ENCODE peak calls at places on chromosomes 12 and 14, in six cellular contexts. Z, U, W, V, P and M are unnamed samples.

GRCh38 chr14:54348001-54348611 is 48.7 kb upstream of the CDKN3 start:
- DNase-seq in Z (no peak), U (no peak), W (no peak), V (peak; percentile 75), P (peak; percentile 46), M (peak; percentile 65)

GRCh38 chr12:125181107-125181506 is 115.9 kb downstream of the AACS start:
- DNase-seq in Z (no peak), U (no peak), W (no peak), V (no peak), P (no peak), M (no peak)

GRCh38 chr12:108806921-108807320 is 50.5 kb downstream of the SSH1 start:
- DNase-seq in Z (no peak), U (no peak), W (no peak), V (no peak), P (no peak), M (peak; percentile 32)

GRCh38 chr12:6295187-6295811 is 15.2 kb upstream of the PLEKHG6 start:
- DNase-seq in Z (no peak), U (no peak), W (no peak), V (no peak), P (peak; percentile 54), M (peak; percentile 81)

GRCh38 chr12:112532106-112532505 is 113.4 kb downstream of the PTPN11 start:
- DNase-seq in Z (no peak), U (no peak), W (no peak), V (no peak), P (no peak), M (no peak)

GRCh38 chr12:13079440-13079906 is 24.0 kb downstream of the GSG1 start:
- DNase-seq in Z (no peak), U (no peak), W (no peak), V (no peak), P (no peak), M (no peak)

GRCh38 chr12:85632390-85632789 is 203.8 kb downstream of the RASSF9 start:
- DNase-seq in Z (no peak), U (no peak), W (no peak), V (no peak), P (no peak), M (peak; percentile 17)

GRCh38 chr12:19951664-19952063 is 416.7 kb upstream of the PDE3A start:
- DNase-seq in Z (no peak), U (no peak), W (no peak), V (no peak), P (no peak), M (no peak)

GRCh38 chr12:52390739-52391617 is 5.5 kb upstream of the KRT84 start:
- DNase-seq in Z (no peak), U (no peak), W (no peak), V (no peak), P (peak; percentile 47), M (peak; percentile 54)

GRCh38 chr12:79296871-79297270 is 393.9 kb downstream of the PAWR start:
- DNase-seq in Z (no peak), U (no peak), W (no peak), V (no peak), P (no peak), M (no peak)

GRCh38 chr14:23094666-23095195 is at the start of gene ACIN1:
- DNase-seq in Z (no peak), U (no peak), W (peak; percentile 77), V (no peak), P (no peak), M (peak; percentile 90)

GRCh38 chr12:72444566-72444965 is 172.4 kb downstream of the TRHDE start:
- DNase-seq in Z (no peak), U (no peak), W (no peak), V (no peak), P (no peak), M (no peak)

GRCh38 chr14:56474419-56475022 is 105.1 kb upstream of the TMEM260 start:
- DNase-seq in Z (no peak), U (no peak), W (no peak), V (peak; percentile 63), P (peak; percentile 48), M (peak; percentile 51)

GRCh38 chr12:1559729-1560128 is 34.7 kb downstream of the FBXL14 start:
- DNase-seq in Z (no peak), U (no peak), W (no peak), V (peak; percentile 79), P (no peak), M (no peak)

GRCh38 chr14:97713023-97713422 is 915.8 kb downstream of the VRK1 start:
- DNase-seq in Z (no peak), U (no peak), W (no peak), V (no peak), P (no peak), M (no peak)

GRCh38 chr14:93231129-93231979 is 24.3 kb downstream of the UBR7 start:
- DNase-seq in Z (no peak), U (peak; percentile 31), W (no peak), V (peak; percentile 50), P (no peak), M (peak; percentile 67)

GRCh38 chr12:7571253-7571652 is 67.7 kb upstream of the CD163 start:
- DNase-seq in Z (no peak), U (no peak), W (no peak), V (no peak), P (no peak), M (no peak)

GRCh38 chr12:50788562-50788961 is 24.7 kb downstream of the ATF1 start:
- DNase-seq in Z (no peak), U (no peak), W (no peak), V (no peak), P (no peak), M (peak; percentile 97)

GRCh38 chr12:6387541-6387940 is 3.6 kb downstream of the LTBR start:
- DNase-seq in Z (no peak), U (no peak), W (no peak), V (no peak), P (no peak), M (no peak)

GRCh38 chr12:89494411-89495231 is 30.0 kb downstream of the GALNT4 start:
- DNase-seq in Z (no peak), U (no peak), W (no peak), V (no peak), P (no peak), M (peak; percentile 61)

GRCh38 chr14:89276424-89276975 is 140.5 kb downstream of the FOXN3 start:
- DNase-seq in Z (no peak), U (no peak), W (peak; percentile 39), V (no peak), P (no peak), M (peak; percentile 53)

GRCh38 chr12:28629691-28630090 is 439.4 kb downstream of the CCDC91 start:
- DNase-seq in Z (no peak), U (no peak), W (no peak), V (no peak), P (no peak), M (no peak)

GRCh38 chr12:115506822-115507629 is 770.5 kb downstream of the MED13L start:
- DNase-seq in Z (no peak), U (no peak), W (no peak), V (no peak), P (no peak), M (no peak)

GRCh38 chr12:106062693-106063092 is 76.1 kb downstream of the NUAK1 start:
- DNase-seq in Z (no peak), U (no peak), W (no peak), V (no peak), P (no peak), M (peak; percentile 28)

GRCh38 chr12:124742111-124742510 is 121.6 kb downstream of the SCARB1 start:
- DNase-seq in Z (peak; percentile 66), U (no peak), W (no peak), V (no peak), P (no peak), M (no peak)

GRCh38 chr12:62618948-62619347 is 152.3 kb downstream of the MON2 start:
- DNase-seq in Z (no peak), U (no peak), W (no peak), V (peak; percentile 17), P (no peak), M (no peak)

GRCh38 chr12:74586251-74586650 is 48.6 kb downstream of the ATXN7L3B start:
- DNase-seq in Z (no peak), U (no peak), W (no peak), V (peak; percentile 31), P (no peak), M (no peak)

GRCh38 chr14:101601603-101602465 is 40.5 kb downstream of the DIO3 start:
- DNase-seq in Z (peak; percentile 29), U (no peak), W (peak; percentile 15), V (no peak), P (no peak), M (no peak)

GRCh38 chr14:91649930-91650329 is 82.0 kb downstream of the CATSPERB start:
- DNase-seq in Z (no peak), U (no peak), W (peak; percentile 28), V (peak; percentile 20), P (peak; percentile 8), M (peak; percentile 25)

GRCh38 chr14:55265197-55265596 is 6.0 kb upstream of the FBXO34 start:
- DNase-seq in Z (no peak), U (no peak), W (no peak), V (no peak), P (no peak), M (no peak)

GRCh38 chr12:105920161-105920684 is 218.5 kb downstream of the NUAK1 start:
- DNase-seq in Z (no peak), U (peak; percentile 16), W (no peak), V (peak; percentile 77), P (no peak), M (peak; percentile 73)